ENCODE peak calls at places on chromosomes 11 and 22, in ten cellular contexts. A, I, W, E, H, Y, C, R, N and L are unnamed samples.
A peak's percentile ranks its signal among the peaks of the same experiment; 100 is the strongest.

GRCh38 chr11:940496-941135 is 14.9 kb downstream of the AP2A2 start:
- DNase-seq in A (no peak), I (no peak), W (no peak), E (no peak), H (no peak), Y (peak; percentile 44), C (no peak), R (no peak), N (no peak), L (no peak)

GRCh38 chr11:62539238-62539925 is 7.2 kb downstream of the AHNAK start:
- DNase-seq in A (peak; percentile 65), I (no peak), W (peak; percentile 53), E (peak; percentile 81), H (peak; percentile 85), Y (no peak), C (peak; percentile 93), R (peak; percentile 90), N (peak; percentile 99), L (no peak)

GRCh38 chr11:288328-289144 is at the start of gene PGGHG:
- DNase-seq in A (peak; percentile 36), I (no peak), W (peak; percentile 39), E (peak; percentile 81), H (no peak), Y (no peak), C (no peak), R (peak; percentile 76), N (peak; percentile 99), L (peak; percentile 35)

GRCh38 chr11:15698855-15699254 is 584.1 kb downstream of the INSC start:
- DNase-seq in A (no peak), I (no peak), W (no peak), E (no peak), H (no peak), Y (no peak), C (no peak), R (no peak), N (no peak), L (no peak)

GRCh38 chr22:39820266-39820665 is 73.3 kb downstream of the ENTHD1 start:
- DNase-seq in A (peak; percentile 55), I (no peak), W (no peak), E (peak; percentile 35), H (peak; percentile 71), Y (no peak), C (peak; percentile 91), R (peak; percentile 85), N (peak; percentile 81), L (no peak)

GRCh38 chr22:31211862-31212730 is at the start of gene LIMK2:
- DNase-seq in A (peak; percentile 88), I (peak; percentile 89), W (peak; percentile 97), E (peak; percentile 83), H (peak; percentile 84), Y (peak; percentile 75), C (peak; percentile 70), R (peak; percentile 84), N (peak; percentile 98), L (peak; percentile 91)

GRCh38 chr11:121023848-121024751 is at the start of gene TBCEL:
- DNase-seq in A (peak; percentile 68), I (peak; percentile 39), W (peak; percentile 76), E (peak; percentile 91), H (peak; percentile 77), Y (peak; percentile 76), C (peak; percentile 72), R (peak; percentile 86), N (peak; percentile 99), L (peak; percentile 41)

GRCh38 chr11:76602431-76602861 is 68.1 kb downstream of the LRRC32 start:
- DNase-seq in A (no peak), I (no peak), W (no peak), E (no peak), H (no peak), Y (no peak), C (peak; percentile 84), R (peak; percentile 37), N (peak; percentile 85), L (no peak)

GRCh38 chr11:117187007-117187406 is 8.5 kb downstream of the SIDT2 start:
- DNase-seq in A (no peak), I (no peak), W (no peak), E (no peak), H (no peak), Y (no peak), C (no peak), R (no peak), N (peak; percentile 75), L (no peak)

GRCh38 chr11:131643171-131643570 is 272.8 kb downstream of the NTM start:
- DNase-seq in A (no peak), I (no peak), W (no peak), E (no peak), H (no peak), Y (no peak), C (no peak), R (no peak), N (no peak), L (no peak)

GRCh38 chr11:64649304-64649703 is 58.3 kb downstream of the SLC22A12 start:
- DNase-seq in A (peak; percentile 8), I (no peak), W (no peak), E (peak; percentile 35), H (peak; percentile 29), Y (no peak), C (peak; percentile 25), R (peak; percentile 21), N (peak; percentile 88), L (peak; percentile 31)

GRCh38 chr11:94800394-94800793 is 32.2 kb downstream of the AMOTL1 start:
- DNase-seq in A (no peak), I (no peak), W (no peak), E (no peak), H (no peak), Y (no peak), C (peak; percentile 59), R (peak; percentile 68), N (no peak), L (no peak)

GRCh38 chr22:46876357-46876934 is 114.0 kb downstream of the TBC1D22A start:
- DNase-seq in A (no peak), I (no peak), W (no peak), E (no peak), H (no peak), Y (no peak), C (no peak), R (no peak), N (no peak), L (no peak)

GRCh38 chr22:27798526-27799333 is 2.8 kb downstream of the MN1 start:
- DNase-seq in A (no peak), I (no peak), W (no peak), E (no peak), H (peak; percentile 13), Y (no peak), C (no peak), R (no peak), N (peak; percentile 46), L (no peak)

GRCh38 chr11:96781082-96781481 is 391.3 kb downstream of the JRKL start:
- DNase-seq in A (no peak), I (no peak), W (no peak), E (no peak), H (no peak), Y (no peak), C (peak; percentile 39), R (peak; percentile 7), N (no peak), L (no peak)

GRCh38 chr11:134662629-134663360 is 250.8 kb upstream of the B3GAT1 start:
- DNase-seq in A (no peak), I (no peak), W (no peak), E (no peak), H (no peak), Y (no peak), C (no peak), R (no peak), N (peak; percentile 35), L (no peak)

GRCh38 chr11:22671751-22672150 is 5.3 kb downstream of the GAS2 start:
- DNase-seq in A (no peak), I (no peak), W (no peak), E (no peak), H (peak; percentile 3), Y (no peak), C (peak; percentile 25), R (no peak), N (no peak), L (no peak)

GRCh38 chr11:58316142-58316541 is 42.7 kb downstream of the OR5B17 start:
- DNase-seq in A (no peak), I (no peak), W (no peak), E (no peak), H (peak; percentile 77), Y (no peak), C (peak; percentile 70), R (peak; percentile 77), N (no peak), L (no peak)

GRCh38 chr11:116138280-116138679 is 634.1 kb upstream of the CADM1 start:
- DNase-seq in A (no peak), I (no peak), W (no peak), E (no peak), H (no peak), Y (no peak), C (no peak), R (no peak), N (no peak), L (no peak)

GRCh38 chr11:1870721-1871466 is 18.0 kb downstream of the LSP1 start:
- DNase-seq in A (no peak), I (peak; percentile 25), W (no peak), E (no peak), H (no peak), Y (no peak), C (no peak), R (no peak), N (no peak), L (no peak)

GRCh38 chr11:64130618-64131017 is 35.3 kb downstream of the MACROD1 start:
- DNase-seq in A (no peak), I (no peak), W (no peak), E (no peak), H (no peak), Y (no peak), C (no peak), R (no peak), N (no peak), L (no peak)

GRCh38 chr11:120709808-120710207 is 198.3 kb downstream of the GRIK4 start:
- DNase-seq in A (no peak), I (no peak), W (no peak), E (no peak), H (no peak), Y (no peak), C (peak; percentile 27), R (no peak), N (peak; percentile 27), L (no peak)

GRCh38 chr22:33056108-33056507 is 2.1 kb downstream of the SYN3 start:
- DNase-seq in A (no peak), I (no peak), W (no peak), E (no peak), H (no peak), Y (no peak), C (no peak), R (no peak), N (no peak), L (no peak)

GRCh38 chr11:119904636-119905035 is 175.6 kb upstream of the NECTIN1 start:
- DNase-seq in A (no peak), I (no peak), W (no peak), E (no peak), H (no peak), Y (no peak), C (no peak), R (no peak), N (no peak), L (no peak)

GRCh38 chr22:42151924-42152635 is 21.5 kb upstream of the CYP2D6 start:
- DNase-seq in A (no peak), I (no peak), W (no peak), E (no peak), H (no peak), Y (no peak), C (no peak), R (no peak), N (peak; percentile 82), L (no peak)

GRCh38 chr11:1766719-1767398 is 3.1 kb upstream of the CTSD start:
- DNase-seq in A (no peak), I (no peak), W (no peak), E (no peak), H (no peak), Y (no peak), C (no peak), R (no peak), N (peak; percentile 74), L (no peak)

GRCh38 chr22:50733521-50734342 is 4.3 kb upstream of the ACR start:
- DNase-seq in A (no peak), I (no peak), W (no peak), E (no peak), H (peak; percentile 20), Y (no peak), C (peak; percentile 51), R (peak; percentile 53), N (peak; percentile 95), L (no peak)

GRCh38 chr11:69215216-69215615 is 59.5 kb downstream of the SMIM38 start:
- DNase-seq in A (no peak), I (no peak), W (no peak), E (no peak), H (no peak), Y (no peak), C (no peak), R (no peak), N (no peak), L (no peak)